ENCODE peak calls at places on chromosomes 16 and 17, in ten cellular contexts. V is type B pancreatic cell; J is stomach; P is Peyer's patch; F is CD4-positive, alpha-beta T cell; D is tibial nerve; C is CD8-positive, alpha-beta T cell; K is AG04450; T is WTC11; R is AG10803. Y is an unnamed sample.

GRCh38 chr17:3471599-3471998 is at the start of gene SPATA22:
- DNase-seq in V (no peak), J (no peak), P (no peak), F (no peak), D (no peak), C (no peak), K (no peak), T (no peak), R (no peak), Y (no peak)

GRCh38 chr16:68866933-68867332 is 23.6 kb downstream of the TANGO6 start:
- DNase-seq in V (no peak), J (no peak), P (no peak), F (no peak), D (no peak), C (no peak), K (no peak), T (no peak), R (no peak), Y (no peak)

GRCh38 chr16:12009462-12009861 is 32.9 kb downstream of the SNX29 start:
- DNase-seq in V (no peak), J (no peak), P (no peak), F (peak), D (no peak), C (peak), K (no peak), T (no peak), R (no peak), Y (no peak)

GRCh38 chr16:87233928-87234327 is 83.3 kb downstream of the C16orf95 start:
- DNase-seq in V (no peak), J (no peak), P (no peak), F (no peak), D (no peak), C (no peak), K (no peak), T (peak), R (peak), Y (no peak)

GRCh38 chr17:57528084-57528451 is 217.0 kb downstream of the CCDC182 start:
- DNase-seq in V (no peak), J (no peak), P (no peak), F (no peak), D (no peak), C (no peak), K (no peak), T (no peak), R (no peak), Y (no peak)

GRCh38 chr17:44262654-44263225 is 5.2 kb downstream of the SLC4A1 start:
- DNase-seq in V (no peak), J (no peak), P (no peak), F (no peak), D (no peak), C (no peak), K (no peak), T (no peak), R (no peak), Y (no peak)

GRCh38 chr16:68406458-68407041 is 41.8 kb downstream of the SMPD3 start:
- DNase-seq in V (no peak), J (no peak), P (no peak), F (no peak), D (no peak), C (no peak), K (no peak), T (no peak), R (peak), Y (no peak)

GRCh38 chr17:55845385-55845784 is 94.5 kb downstream of the PCTP start:
- DNase-seq in V (peak), J (peak), P (no peak), F (no peak), D (peak), C (peak), K (no peak), T (peak), R (peak), Y (peak)

GRCh38 chr17:8991514-8992285 is 26.2 kb upstream of the PIK3R5 start:
- DNase-seq in V (peak), J (peak), P (peak), F (peak), D (peak), C (peak), K (peak), T (peak), R (peak), Y (peak)

GRCh38 chr17:44204453-44204882 is 4.8 kb upstream of the ATXN7L3 start:
- DNase-seq in V (no peak), J (no peak), P (no peak), F (no peak), D (no peak), C (no peak), K (no peak), T (no peak), R (peak), Y (no peak)

GRCh38 chr16:87936375-87937230 is at the start of gene CA5A:
- DNase-seq in V (no peak), J (no peak), P (no peak), F (no peak), D (no peak), C (no peak), K (no peak), T (no peak), R (no peak), Y (no peak)

GRCh38 chr16:65763640-65764305 is 602.7 kb upstream of the CDH5 start:
- DNase-seq in V (no peak), J (no peak), P (no peak), F (no peak), D (no peak), C (no peak), K (no peak), T (no peak), R (no peak), Y (no peak)

GRCh38 chr17:31490991-31491793 is 99.7 kb downstream of the RAB11FIP4 start:
- DNase-seq in V (no peak), J (no peak), P (peak), F (no peak), D (no peak), C (no peak), K (no peak), T (no peak), R (no peak), Y (no peak)

GRCh38 chr17:1055751-1056645 is 59.1 kb downstream of the TIMM22 start:
- DNase-seq in V (no peak), J (peak), P (peak), F (peak), D (peak), C (peak), K (peak), T (peak), R (peak), Y (no peak)

GRCh38 chr17:38663125-38663751 is 11.5 kb downstream of the EPOP start:
- DNase-seq in V (peak), J (peak), P (no peak), F (no peak), D (no peak), C (no peak), K (no peak), T (peak), R (peak), Y (peak)

GRCh38 chr16:75296606-75297005 is 45.2 kb upstream of the BCAR1 start:
- DNase-seq in V (no peak), J (no peak), P (no peak), F (no peak), D (no peak), C (no peak), K (no peak), T (no peak), R (peak), Y (no peak)

GRCh38 chr17:14919580-14920160 is 345.5 kb downstream of the PMP22 start:
- DNase-seq in V (no peak), J (no peak), P (no peak), F (no peak), D (no peak), C (no peak), K (no peak), T (no peak), R (no peak), Y (no peak)

GRCh38 chr16:49473773-49474172 is 100.2 kb downstream of the C16orf78 start:
- DNase-seq in V (no peak), J (peak), P (no peak), F (no peak), D (no peak), C (no peak), K (no peak), T (peak), R (no peak), Y (no peak)

GRCh38 chr16:81645303-81645702 is 133.8 kb upstream of the PLCG2 start:
- DNase-seq in V (no peak), J (no peak), P (no peak), F (no peak), D (no peak), C (no peak), K (peak), T (no peak), R (peak), Y (peak)

GRCh38 chr17:18261146-18261515 is 669 bp downstream of the MIEF2 start:
- DNase-seq in V (no peak), J (peak), P (peak), F (no peak), D (no peak), C (no peak), K (no peak), T (no peak), R (peak), Y (no peak)

GRCh38 chr16:86243123-86243473 is 267.2 kb upstream of the FOXF1 start:
- DNase-seq in V (no peak), J (no peak), P (peak), F (no peak), D (no peak), C (no peak), K (no peak), T (no peak), R (no peak), Y (no peak)

GRCh38 chr16:528111-529011 is 849 bp downstream of the CAPN15 start:
- DNase-seq in V (no peak), J (peak), P (peak), F (no peak), D (no peak), C (no peak), K (no peak), T (peak), R (peak), Y (no peak)

GRCh38 chr16:49513040-49513439 is 139.4 kb downstream of the C16orf78 start:
- DNase-seq in V (no peak), J (no peak), P (no peak), F (no peak), D (no peak), C (no peak), K (no peak), T (peak), R (no peak), Y (no peak)

GRCh38 chr16:66605177-66605999 is 884 bp downstream of the CMTM3 start:
- DNase-seq in V (no peak), J (peak), P (peak), F (no peak), D (peak), C (peak), K (no peak), T (peak), R (peak), Y (peak)

GRCh38 chr16:11257131-11257938 is 1.3 kb upstream of the SOCS1 start:
- DNase-seq in V (no peak), J (peak), P (peak), F (no peak), D (peak), C (peak), K (no peak), T (peak), R (peak), Y (peak)

GRCh38 chr16:15811778-15812750 is 44.8 kb downstream of the MYH11 start:
- DNase-seq in V (no peak), J (peak), P (no peak), F (no peak), D (no peak), C (no peak), K (peak), T (no peak), R (peak), Y (no peak)
- TF ChIP-seq CTCF in V (no peak), J (no peak), P (no peak), F (no peak), D (no peak), C (no peak), K (peak), T (no peak), R (peak), Y (no peak)

DNA sequence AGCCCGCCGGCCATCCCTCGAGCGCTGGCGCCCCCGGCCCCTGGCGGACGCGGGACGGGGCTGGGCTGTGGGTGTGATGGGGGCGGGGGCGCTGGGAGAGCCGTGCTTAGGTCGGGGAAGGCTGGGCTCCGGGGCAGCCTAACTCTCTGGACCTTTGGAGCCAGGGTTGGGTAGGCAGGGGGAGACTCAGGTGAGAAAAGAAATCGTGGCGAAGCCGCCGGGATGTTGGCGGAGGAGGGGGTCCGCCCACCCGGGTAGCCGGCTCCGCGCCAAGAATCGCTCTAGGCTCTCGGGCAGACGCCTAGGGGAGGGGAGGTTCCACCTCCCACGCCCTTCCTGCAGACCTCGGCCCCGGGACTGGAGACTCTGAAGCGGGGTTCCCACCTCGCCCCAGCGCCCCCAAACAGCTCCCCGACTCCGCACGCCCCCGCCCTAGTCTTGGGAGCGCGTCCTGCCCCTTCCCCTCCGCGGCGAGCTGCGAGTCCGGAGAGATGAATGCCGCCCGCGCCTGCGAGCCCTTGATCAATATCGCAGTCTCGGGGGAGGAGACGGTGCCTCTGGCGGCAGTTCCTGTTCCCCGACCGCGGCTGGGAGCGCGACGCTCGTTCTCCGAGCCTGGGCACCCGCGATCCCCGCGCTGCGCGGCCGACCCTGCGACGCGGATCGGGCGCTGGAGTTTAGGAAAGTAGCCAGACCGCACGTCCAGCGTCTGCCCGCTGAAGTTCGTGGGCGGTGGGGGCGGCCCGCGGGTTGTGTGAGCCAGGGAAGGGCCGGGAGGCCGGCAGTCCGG is 658 bp downstream of the CRHR1 start:
- DNase-seq in V (no peak), J (peak), P (peak), F (no peak), D (no peak), C (peak), K (no peak), T (peak), R (no peak), Y (peak)
- TF ChIP-seq CTCF in V (no peak), J (no peak), P (no peak), F (no peak), D (no peak), C (no peak), K (no peak), T (no peak), R (no peak), Y (no peak)

GRCh38 chr17:63442549-63443035 is 3.5 kb downstream of the CYB561 start:
- DNase-seq in V (no peak), J (no peak), P (no peak), F (no peak), D (no peak), C (no peak), K (no peak), T (peak), R (no peak), Y (no peak)
- TF ChIP-seq CTCF in V (peak), J (no peak), P (no peak), F (no peak), D (no peak), C (no peak), K (peak), T (no peak), R (peak), Y (no peak)

GRCh38 chr17:60171753-60172079 is 21.9 kb downstream of the CA4 start:
- DNase-seq in V (peak), J (no peak), P (no peak), F (no peak), D (no peak), C (no peak), K (no peak), T (no peak), R (no peak), Y (no peak)
- TF ChIP-seq CTCF in V (no peak), J (no peak), P (no peak), F (no peak), D (no peak), C (no peak), K (no peak), T (no peak), R (no peak), Y (no peak)

GRCh38 chr17:51119415-51120356 is 982 bp downstream of the SPAG9 start:
- DNase-seq in V (peak), J (peak), P (peak), F (peak), D (peak), C (peak), K (no peak), T (peak), R (peak), Y (peak)
- TF ChIP-seq CTCF in V (peak), J (no peak), P (peak), F (no peak), D (peak), C (no peak), K (peak), T (no peak), R (peak), Y (no peak)

GRCh38 chr17:27384721-27385120 is 71.5 kb upstream of the KSR1 start:
- DNase-seq in V (no peak), J (no peak), P (no peak), F (no peak), D (no peak), C (no peak), K (no peak), T (no peak), R (peak), Y (no peak)

GRCh38 chr17:27385626-27386025 is 70.6 kb upstream of the KSR1 start:
- DNase-seq in V (no peak), J (no peak), P (no peak), F (no peak), D (no peak), C (no peak), K (no peak), T (no peak), R (no peak), Y (no peak)

GRCh38 chr17:27382025-27382424 is 74.2 kb upstream of the KSR1 start:
- DNase-seq in V (no peak), J (no peak), P (no peak), F (no peak), D (no peak), C (no peak), K (no peak), T (no peak), R (no peak), Y (no peak)

GRCh38 chr17:27386206-27387075 is 69.8 kb upstream of the KSR1 start:
- DNase-seq in V (no peak), J (no peak), P (no peak), F (no peak), D (no peak), C (no peak), K (no peak), T (no peak), R (no peak), Y (no peak)

GRCh38 chr17:27384261-27384701 is 72.0 kb upstream of the KSR1 start:
- DNase-seq in V (no peak), J (peak), P (no peak), F (no peak), D (no peak), C (no peak), K (peak), T (no peak), R (peak), Y (no peak)
- TF ChIP-seq CTCF in V (no peak), J (no peak), P (no peak), F (no peak), D (no peak), C (no peak), K (peak), T (no peak), R (no peak), Y (no peak)

GRCh38 chr16:27976990-27977389 is 86.5 kb downstream of the GSG1L start:
- DNase-seq in V (no peak), J (no peak), P (no peak), F (no peak), D (no peak), C (no peak), K (no peak), T (no peak), R (no peak), Y (no peak)

GRCh38 chr16:27974896-27975540 is 88.5 kb downstream of the GSG1L start:
- DNase-seq in V (no peak), J (no peak), P (no peak), F (no peak), D (no peak), C (no peak), K (no peak), T (no peak), R (no peak), Y (peak)

GRCh38 chr16:27969574-27969973 is 93.9 kb downstream of the GSG1L start:
- DNase-seq in V (no peak), J (no peak), P (no peak), F (no peak), D (no peak), C (no peak), K (no peak), T (no peak), R (peak), Y (no peak)

GRCh38 chr16:27973678-27974077 is 89.8 kb downstream of the GSG1L start:
- DNase-seq in V (no peak), J (no peak), P (no peak), F (no peak), D (no peak), C (no peak), K (no peak), T (no peak), R (no peak), Y (no peak)

GRCh38 chr16:27972500-27972899 is 91.0 kb downstream of the GSG1L start:
- DNase-seq in V (no peak), J (no peak), P (no peak), F (no peak), D (no peak), C (no peak), K (no peak), T (peak), R (peak), Y (no peak)
- TF ChIP-seq CTCF in V (peak), J (peak), P (peak), F (peak), D (no peak), C (peak), K (peak), T (no peak), R (peak), Y (no peak)

GRCh38 chr17:59916446-59916845 is 23.5 kb downstream of the RPS6KB1 start:
- DNase-seq in V (no peak), J (no peak), P (no peak), F (no peak), D (no peak), C (no peak), K (no peak), T (no peak), R (no peak), Y (no peak)

DNA sequence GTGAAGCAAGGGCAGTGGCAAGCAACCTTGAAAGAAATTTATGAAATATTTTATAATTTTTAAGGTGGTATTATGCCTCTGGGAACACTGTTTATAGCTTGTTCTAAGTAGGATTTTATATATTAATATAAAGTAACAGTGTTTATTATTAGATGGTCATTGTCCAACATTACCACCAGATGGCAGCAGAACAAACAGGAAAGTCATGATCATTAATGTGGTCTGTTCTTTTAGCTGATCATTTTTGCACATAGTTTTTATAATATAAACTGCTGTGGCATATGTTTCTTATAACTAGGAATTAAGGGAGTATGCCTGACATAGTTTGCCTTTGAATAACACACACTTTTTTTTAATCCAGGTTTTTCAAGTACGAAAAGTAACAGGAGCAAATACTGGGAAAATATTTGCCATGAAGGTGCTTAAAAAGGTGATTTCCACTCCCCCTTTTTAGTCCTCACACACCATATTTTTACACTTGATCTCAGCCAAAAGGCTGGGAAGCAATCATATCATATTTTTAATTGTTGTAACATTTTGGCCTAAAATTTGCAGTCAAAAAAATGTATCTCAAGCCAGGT is 21.4 kb downstream of the RPS6KB1 start:
- DNase-seq in V (no peak), J (no peak), P (no peak), F (no peak), D (peak), C (no peak), K (no peak), T (no peak), R (peak), Y (no peak)
- TF ChIP-seq CTCF in V (peak), J (peak), P (peak), F (peak), D (peak), C (peak), K (peak), T (peak), R (peak), Y (peak)

GRCh38 chr16:84950906-84951305 is 60.4 kb downstream of the ZDHHC7 start:
- DNase-seq in V (no peak), J (no peak), P (no peak), F (no peak), D (no peak), C (peak), K (no peak), T (peak), R (no peak), Y (no peak)
- TF ChIP-seq CTCF in V (peak), J (no peak), P (peak), F (no peak), D (no peak), C (no peak), K (peak), T (no peak), R (peak), Y (peak)